ENCODE peak calls at places on chromosomes 7 and 10, in seven cellular contexts. P is pancreas; Y is endothelial cell; G is activated CD8-positive, alpha-beta T cell treated with anti-CD3 and anti-CD28 coated beads for 36 hours; O is HFF-Myc; H is upper lobe of right lung; M is fibroblast of mammary gland. I is an unnamed sample.

GRCh38 chr7:11130012-11130411 is 156.3 kb downstream of the PHF14 start:
- DNase-seq in P (no peak), Y (no peak), G (peak), O (peak), H (no peak), M (no peak), I (peak)

GRCh38 chr10:129758180-129758579 is 205.9 kb downstream of the EBF3 start:
- DNase-seq in P (no peak), Y (no peak), G (no peak), O (no peak), H (peak), M (no peak), I (no peak)

GRCh38 chr7:22192778-22193177 is 164.2 kb downstream of the RAPGEF5 start:
- DNase-seq in P (peak), Y (no peak), G (no peak), O (no peak), H (no peak), M (no peak), I (no peak)

GRCh38 chr7:87216701-87217508 is 2.6 kb downstream of the TMEM243 start:
- DNase-seq in P (no peak), Y (no peak), G (peak), O (no peak), H (no peak), M (no peak), I (no peak)

GRCh38 chr7:38318803-38319416 is 45.5 kb upstream of the TARP start:
- DNase-seq in P (no peak), Y (peak), G (peak), O (peak), H (no peak), M (peak), I (peak)

GRCh38 chr7:54705436-54705835 is 53.6 kb downstream of the SEC61G start:
- DNase-seq in P (no peak), Y (no peak), G (no peak), O (peak), H (no peak), M (peak), I (peak)

GRCh38 chr7:48307041-48307714 is 135.9 kb downstream of the ABCA13 start:
- DNase-seq in P (no peak), Y (no peak), G (no peak), O (no peak), H (no peak), M (no peak), I (no peak)

GRCh38 chr10:89147256-89147655 is 59.9 kb downstream of the CH25H start:
- DNase-seq in P (no peak), Y (no peak), G (no peak), O (no peak), H (no peak), M (peak), I (peak)

GRCh38 chr7:117068511-117069155 is 115.3 kb downstream of the ST7 start:
- DNase-seq in P (peak), Y (no peak), G (peak), O (no peak), H (no peak), M (no peak), I (no peak)

GRCh38 chr10:44955408-44956070 is 4.1 kb upstream of the RASSF4 start:
- DNase-seq in P (peak), Y (no peak), G (no peak), O (no peak), H (no peak), M (no peak), I (no peak)

GRCh38 chr10:100483876-100484666 is 21.3 kb downstream of the WNT8B start:
- DNase-seq in P (no peak), Y (no peak), G (no peak), O (no peak), H (no peak), M (no peak), I (no peak)
- TF ChIP-seq CTCF in P (no peak), Y (no peak), G (no peak), O (no peak), H (no peak), M (no peak), I (no peak)

GRCh38 chr10:69331161-69331560 is 52.9 kb downstream of the HK1 start:
- DNase-seq in P (no peak), Y (no peak), G (no peak), O (no peak), H (no peak), M (no peak), I (no peak)

GRCh38 chr10:69334258-69335062 is 56.2 kb downstream of the HK1 start:
- DNase-seq in P (no peak), Y (no peak), G (no peak), O (no peak), H (no peak), M (no peak), I (peak)

GRCh38 chr10:69335063-69335587 is 56.8 kb downstream of the HK1 start:
- DNase-seq in P (peak), Y (no peak), G (peak), O (no peak), H (peak), M (peak), I (peak)

GRCh38 chr10:69332278-69333010 is 54.1 kb downstream of the HK1 start:
- DNase-seq in P (no peak), Y (no peak), G (no peak), O (no peak), H (no peak), M (peak), I (peak)

DNA sequence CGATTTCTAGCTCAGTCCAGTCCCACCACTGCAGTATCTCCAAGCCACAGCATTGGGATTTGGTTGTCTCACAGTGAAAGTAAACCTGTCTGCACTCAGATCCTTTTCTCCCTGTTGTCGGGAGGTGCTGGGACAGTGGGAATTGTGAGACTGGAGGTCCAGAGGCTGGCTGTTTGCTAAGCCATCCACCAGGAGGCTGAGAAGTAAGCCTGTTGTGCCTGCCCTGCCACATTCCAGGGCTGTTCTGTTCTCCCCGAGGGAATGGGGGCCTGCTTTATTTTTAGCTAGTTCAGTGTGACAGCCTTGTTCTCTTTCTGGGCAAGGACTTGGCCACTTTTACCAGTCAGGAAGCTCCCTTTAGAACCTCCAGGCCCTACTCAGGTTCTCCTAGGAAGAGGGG is 54.9 kb downstream of the HK1 start:
- DNase-seq in P (no peak), Y (no peak), G (no peak), O (no peak), H (peak), M (no peak), I (peak)
- TF ChIP-seq CTCF in P (no peak), Y (no peak), G (no peak), O (peak), H (peak), M (no peak), I (peak)

GRCh38 chr10:16483241-16483917 is 38.3 kb downstream of the C1QL3 start:
- DNase-seq in P (no peak), Y (no peak), G (peak), O (no peak), H (no peak), M (no peak), I (no peak)
- TF ChIP-seq CTCF in P (no peak), Y (no peak), G (no peak), O (no peak), H (no peak), M (no peak), I (no peak)

GRCh38 chr7:135493362-135493761 is 16.5 kb downstream of the CNOT4 start:
- DNase-seq in P (no peak), Y (no peak), G (no peak), O (no peak), H (no peak), M (peak), I (peak)
- TF ChIP-seq CTCF in P (no peak), Y (no peak), G (no peak), O (no peak), H (no peak), M (no peak), I (no peak)

GRCh38 chr10:117535045-117535751 is 7.3 kb upstream of the EMX2 start:
- DNase-seq in P (no peak), Y (peak), G (no peak), O (no peak), H (no peak), M (no peak), I (peak)
- TF ChIP-seq CTCF in P (no peak), Y (no peak), G (no peak), O (no peak), H (no peak), M (no peak), I (no peak)

DNA sequence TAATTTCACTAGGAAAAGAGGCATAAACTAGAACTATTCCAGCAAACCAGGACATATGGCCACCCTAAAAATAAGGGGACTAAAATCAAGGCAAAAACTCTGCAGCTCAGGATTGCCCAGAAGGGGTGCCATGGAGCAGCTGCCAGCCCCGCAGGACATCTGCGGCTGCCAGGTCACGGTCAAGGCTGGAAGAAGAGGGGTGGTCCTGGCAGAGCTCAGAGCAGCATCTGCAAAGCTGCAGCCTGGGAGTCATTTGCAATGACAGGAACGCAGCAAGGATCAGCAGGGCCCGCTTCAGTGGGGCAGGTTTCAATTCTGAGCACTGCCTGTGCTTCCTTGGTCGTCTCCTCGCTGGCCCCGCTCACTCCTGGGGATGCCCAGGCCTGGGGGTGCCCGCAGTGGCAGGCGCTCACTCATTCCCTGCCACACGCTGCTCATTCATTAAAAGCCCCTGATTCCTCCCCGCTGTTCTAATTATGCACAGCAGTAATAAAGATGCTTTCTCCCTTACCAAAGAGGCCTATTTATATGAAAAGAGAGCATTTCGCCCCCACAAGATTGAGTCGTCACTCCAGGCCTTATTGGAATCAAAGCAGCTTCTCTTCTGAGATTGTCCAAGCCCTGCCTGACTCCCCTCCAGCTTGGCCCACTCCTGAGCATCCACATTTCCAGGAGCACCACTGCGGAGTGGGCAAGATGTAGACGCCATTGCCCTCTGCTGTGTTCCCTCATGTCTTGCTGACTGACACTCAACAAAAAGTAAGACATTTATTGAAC is 4.6 kb downstream of the HSPA12A start:
- DNase-seq in P (no peak), Y (peak), G (no peak), O (no peak), H (no peak), M (no peak), I (no peak)
- TF ChIP-seq CTCF in P (no peak), Y (no peak), G (no peak), O (peak), H (peak), M (peak), I (peak)

GRCh38 chr7:127409629-127410028 is 17.1 kb upstream of the ZNF800 start:
- DNase-seq in P (no peak), Y (no peak), G (no peak), O (no peak), H (no peak), M (no peak), I (peak)
- TF ChIP-seq CTCF in P (no peak), Y (no peak), G (no peak), O (no peak), H (no peak), M (no peak), I (peak)

GRCh38 chr10:100993986-100994708 is 5.5 kb upstream of the LZTS2 start:
- DNase-seq in P (no peak), Y (peak), G (no peak), O (no peak), H (no peak), M (peak), I (peak)
- TF ChIP-seq CTCF in P (peak), Y (peak), G (peak), O (peak), H (peak), M (peak), I (peak)

GRCh38 chr7:114718861-114719260 is 203.0 kb upstream of the MDFIC start:
- DNase-seq in P (no peak), Y (no peak), G (peak), O (no peak), H (no peak), M (no peak), I (no peak)

GRCh38 chr7:114710495-114710894 is 211.4 kb upstream of the MDFIC start:
- DNase-seq in P (no peak), Y (no peak), G (no peak), O (no peak), H (no peak), M (no peak), I (no peak)

GRCh38 chr7:114720725-114721124 is 201.2 kb upstream of the MDFIC start:
- DNase-seq in P (no peak), Y (no peak), G (no peak), O (no peak), H (no peak), M (no peak), I (no peak)

GRCh38 chr7:114711244-114711643 is 210.7 kb upstream of the MDFIC start:
- DNase-seq in P (no peak), Y (no peak), G (no peak), O (no peak), H (no peak), M (no peak), I (no peak)

GRCh38 chr7:114715907-114716306 is 206.0 kb upstream of the MDFIC start:
- DNase-seq in P (no peak), Y (no peak), G (peak), O (no peak), H (no peak), M (peak), I (peak)
- TF ChIP-seq CTCF in P (no peak), Y (no peak), G (no peak), O (no peak), H (no peak), M (no peak), I (no peak)

DNA sequence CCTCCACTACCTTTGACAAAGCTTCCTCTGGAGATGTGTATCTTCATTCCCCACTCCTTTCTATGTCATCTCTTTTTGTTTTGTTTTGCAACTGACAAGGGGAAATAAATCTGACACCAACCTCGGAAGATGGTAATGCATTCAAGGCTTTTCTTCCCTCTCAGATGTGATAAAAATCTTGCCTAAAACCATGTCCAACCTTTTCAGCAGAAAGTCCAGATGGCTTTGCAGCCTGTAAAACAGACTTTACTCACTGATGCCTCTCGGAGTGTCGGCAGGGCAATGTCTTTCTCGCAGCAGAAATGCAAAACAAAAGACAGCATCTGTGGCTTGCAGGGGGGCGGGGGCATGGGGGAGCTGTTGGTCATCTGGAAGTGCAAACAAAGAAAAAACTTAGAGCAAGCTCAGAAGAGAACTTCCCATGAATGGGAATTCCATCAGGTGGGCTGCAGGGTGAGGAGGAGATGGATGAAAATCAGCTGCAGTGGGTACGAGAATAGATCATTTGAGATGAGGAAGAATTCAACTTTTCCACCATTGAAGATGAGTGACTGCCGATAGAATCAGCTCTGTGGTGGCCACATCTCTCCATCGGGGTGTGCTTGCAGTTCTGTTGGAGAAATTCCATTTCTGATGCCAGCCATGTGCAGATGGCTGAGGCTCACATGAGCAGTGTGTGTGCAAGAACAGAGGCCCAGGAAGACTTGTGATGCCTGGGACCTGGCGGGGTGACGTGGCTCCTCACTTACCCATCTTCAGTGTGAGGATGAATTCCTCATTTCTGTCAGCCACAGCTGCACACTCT is 237.7 kb downstream of the WDR37 start:
- DNase-seq in P (no peak), Y (no peak), G (no peak), O (no peak), H (no peak), M (no peak), I (peak)
- TF ChIP-seq CTCF in P (no peak), Y (no peak), G (no peak), O (no peak), H (no peak), M (no peak), I (no peak)

I was measured in fibroblast of villous mesenchyme.